ENCODE peak calls at places on chromosomes 5 and 9, in nine cellular contexts. I, A, C, Q, P, Y, D, F and R are unnamed samples.

GRCh38 chr9:104866186-104866585 is 61.8 kb downstream of the ABCA1 start:
- DNase-seq in I (no peak), A (no peak), C (peak; percentile 29), Q (no peak), P (no peak), Y (no peak), D (no peak), F (peak; percentile 11), R (no peak)

GRCh38 chr5:74028406-74028805 is 402.4 kb downstream of the ARHGEF28 start:
- DNase-seq in I (no peak), A (no peak), C (no peak), Q (no peak), P (no peak), Y (peak; percentile 60), D (no peak), F (peak; percentile 69), R (no peak)

GRCh38 chr9:113523421-113524141 is 60.1 kb downstream of the RGS3 start:
- DNase-seq in I (peak; percentile 71), A (peak; percentile 77), C (no peak), Q (no peak), P (no peak), Y (no peak), D (no peak), F (no peak), R (peak; percentile 63)

GRCh38 chr5:163445345-163445744 is 8.0 kb downstream of the CCNG1 start:
- DNase-seq in I (no peak), A (no peak), C (no peak), Q (no peak), P (no peak), Y (no peak), D (no peak), F (no peak), R (no peak)

GRCh38 chr5:76546497-76547102 is 76.6 kb downstream of the F2RL2 start:
- DNase-seq in I (no peak), A (no peak), C (no peak), Q (no peak), P (no peak), Y (no peak), D (no peak), F (no peak), R (no peak)

GRCh38 chr5:6859951-6860638 is 146.9 kb downstream of the TENT4A start:
- DNase-seq in I (no peak), A (no peak), C (no peak), Q (no peak), P (no peak), Y (no peak), D (no peak), F (no peak), R (no peak)

GRCh38 chr5:139232161-139232724 is 34.1 kb upstream of the SIL1 start:
- DNase-seq in I (no peak), A (no peak), C (peak; percentile 41), Q (no peak), P (no peak), Y (no peak), D (no peak), F (no peak), R (no peak)

GRCh38 chr5:177403826-177404640 is 3.6 kb upstream of the PFN3 start:
- DNase-seq in I (peak; percentile 80), A (peak; percentile 85), C (peak; percentile 86), Q (peak; percentile 95), P (peak; percentile 77), Y (peak; percentile 56), D (no peak), F (peak; percentile 83), R (peak; percentile 85)

GRCh38 chr5:139475865-139476651 is 5.3 kb downstream of the SMIM33 start:
- DNase-seq in I (no peak), A (no peak), C (no peak), Q (no peak), P (no peak), Y (no peak), D (no peak), F (no peak), R (no peak)

GRCh38 chr5:58240286-58240685 is 219.6 kb downstream of the PLK2 start:
- DNase-seq in I (no peak), A (no peak), C (peak; percentile 72), Q (no peak), P (no peak), Y (no peak), D (no peak), F (peak; percentile 64), R (no peak)

GRCh38 chr9:104948277-104948676 is 20.3 kb upstream of the ABCA1 start:
- DNase-seq in I (no peak), A (no peak), C (no peak), Q (no peak), P (no peak), Y (no peak), D (no peak), F (peak; percentile 72), R (no peak)

GRCh38 chr5:1057485-1057825 is 48.9 kb downstream of the NKD2 start:
- DNase-seq in I (no peak), A (no peak), C (no peak), Q (no peak), P (no peak), Y (no peak), D (no peak), F (no peak), R (no peak)

GRCh38 chr5:144712090-144712489 is 541.4 kb downstream of the KCTD16 start:
- DNase-seq in I (no peak), A (no peak), C (no peak), Q (peak; percentile 84), P (no peak), Y (no peak), D (no peak), F (no peak), R (no peak)

GRCh38 chr9:130934246-130934645 is 4.8 kb downstream of the FIBCD1 start:
- DNase-seq in I (no peak), A (no peak), C (no peak), Q (no peak), P (no peak), Y (no peak), D (no peak), F (no peak), R (no peak)
- H3K27me3 ChIP-seq in I (peaks cover 24% of the 10 kb centered on the region), A (peaks cover 54% of the 10 kb centered on the region), C (no peaks in the 10 kb centered on the region), Q (no peaks in the 10 kb centered on the region), P (peaks cover 8% of the 10 kb centered on the region), Y (no peaks in the 10 kb centered on the region), D (peaks cover 17% of the 10 kb centered on the region), F (no peaks in the 10 kb centered on the region), R (peaks cover 17% of the 10 kb centered on the region)

GRCh38 chr9:121281614-121282291 is 13.8 kb downstream of the GSN start:
- DNase-seq in I (no peak), A (peak; percentile 90), C (peak; percentile 45), Q (no peak), P (peak; percentile 98), Y (peak; percentile 94), D (no peak), F (peak; percentile 93), R (peak; percentile 95)
- H3K4me1 ChIP-seq in I (no peaks in the 10 kb centered on the region), A (peaks cover 100% of the 10 kb centered on the region), C (peaks cover 97% of the 10 kb centered on the region), Q (peaks cover 19% of the 10 kb centered on the region), P (peaks cover 89% of the 10 kb centered on the region), Y (peaks cover 100% of the 10 kb centered on the region), D (peaks cover 43% of the 10 kb centered on the region), F (peaks cover 64% of the 10 kb centered on the region), R (peaks cover 49% of the 10 kb centered on the region)

GRCh38 chr5:61732376-61732775 is 400.3 kb downstream of the ZSWIM6 start:
- DNase-seq in I (no peak), A (no peak), C (no peak), Q (no peak), P (no peak), Y (no peak), D (no peak), F (no peak), R (no peak)
- H3K27me3 ChIP-seq in I (no peaks in the 10 kb centered on the region), A (no peaks in the 10 kb centered on the region), C (peaks cover 25% of the 10 kb centered on the region), Q (no peaks in the 10 kb centered on the region), P (no peaks in the 10 kb centered on the region), Y (peaks cover 50% of the 10 kb centered on the region), D (no peaks in the 10 kb centered on the region), F (peaks cover 31% of the 10 kb centered on the region), R (no peaks in the 10 kb centered on the region)

DNA sequence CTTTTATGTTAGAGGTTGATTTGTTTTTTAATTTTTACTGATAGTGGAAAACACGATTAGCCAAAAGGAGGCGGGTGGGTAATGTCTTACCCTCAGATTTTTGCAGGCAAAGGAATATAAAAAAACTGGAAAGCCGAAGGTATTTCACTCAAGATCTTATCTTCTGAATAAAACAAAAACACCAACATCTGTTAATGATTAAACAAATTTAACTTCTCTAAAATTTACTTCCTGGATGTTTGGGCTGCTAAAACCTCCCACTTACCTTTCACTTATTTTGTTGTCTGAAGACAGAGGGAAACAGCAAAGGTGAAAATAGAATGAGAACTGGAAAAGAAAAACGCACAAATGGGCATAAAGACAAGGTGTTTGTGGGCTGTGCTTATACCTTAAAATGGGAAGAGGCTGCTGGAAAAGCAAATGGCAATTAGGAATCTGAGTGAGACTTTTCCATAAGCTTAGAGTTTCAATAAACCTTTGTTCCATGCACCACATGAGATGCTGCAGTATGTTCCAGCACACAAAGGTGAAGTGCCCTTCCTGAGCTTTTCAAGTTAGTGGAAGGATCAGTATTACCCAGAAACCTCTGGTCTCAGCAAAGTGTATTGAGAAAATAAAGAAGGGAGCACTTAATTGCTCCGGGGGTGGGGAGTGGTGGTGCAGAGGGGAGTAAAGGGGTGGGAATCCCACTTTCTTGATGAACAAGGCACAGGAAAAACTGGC is 298.3 kb downstream of the BNC2 start:
- DNase-seq in I (no peak), A (no peak), C (peak; percentile 29), Q (no peak), P (no peak), Y (no peak), D (no peak), F (peak; percentile 1), R (peak; percentile 25)
- H3K4me1 ChIP-seq in I (no peaks in the 10 kb centered on the region), A (peaks cover 8% of the 10 kb centered on the region), C (peaks cover 36% of the 10 kb centered on the region), Q (no peaks in the 10 kb centered on the region), P (no peaks in the 10 kb centered on the region), Y (no peaks in the 10 kb centered on the region), D (no peaks in the 10 kb centered on the region), F (peaks cover 25% of the 10 kb centered on the region), R (no peaks in the 10 kb centered on the region)

DNA sequence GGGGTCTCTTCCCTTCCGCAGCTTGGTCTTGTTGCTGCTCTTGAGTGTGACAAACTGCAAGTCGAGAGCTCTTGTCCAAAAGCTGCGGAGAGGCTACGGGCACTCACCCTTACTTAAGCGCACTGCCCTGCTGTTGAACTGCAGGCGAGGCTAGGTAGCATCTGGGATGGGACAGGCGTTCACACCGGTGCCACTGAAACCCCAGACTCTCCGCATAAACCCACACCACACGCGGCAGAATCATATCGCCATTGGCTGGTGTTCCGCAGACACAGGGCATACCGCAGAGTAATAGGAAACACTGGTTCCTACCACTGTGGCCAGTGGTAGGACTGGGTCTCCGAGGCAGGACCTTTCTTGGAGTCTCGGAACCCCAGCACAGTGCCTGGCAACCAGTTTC is 2.2 kb upstream of the NPR3 start:
- DNase-seq in I (no peak), A (no peak), C (no peak), Q (no peak), P (no peak), Y (no peak), D (no peak), F (no peak), R (no peak)
- H3K27me3 ChIP-seq in I (peaks cover 8% of the 10 kb centered on the region), A (no peaks in the 10 kb centered on the region), C (no peaks in the 10 kb centered on the region), Q (no peaks in the 10 kb centered on the region), P (no peaks in the 10 kb centered on the region), Y (no peaks in the 10 kb centered on the region), D (peaks cover 56% of the 10 kb centered on the region), F (peaks cover 16% of the 10 kb centered on the region), R (peaks cover 25% of the 10 kb centered on the region)

DNA sequence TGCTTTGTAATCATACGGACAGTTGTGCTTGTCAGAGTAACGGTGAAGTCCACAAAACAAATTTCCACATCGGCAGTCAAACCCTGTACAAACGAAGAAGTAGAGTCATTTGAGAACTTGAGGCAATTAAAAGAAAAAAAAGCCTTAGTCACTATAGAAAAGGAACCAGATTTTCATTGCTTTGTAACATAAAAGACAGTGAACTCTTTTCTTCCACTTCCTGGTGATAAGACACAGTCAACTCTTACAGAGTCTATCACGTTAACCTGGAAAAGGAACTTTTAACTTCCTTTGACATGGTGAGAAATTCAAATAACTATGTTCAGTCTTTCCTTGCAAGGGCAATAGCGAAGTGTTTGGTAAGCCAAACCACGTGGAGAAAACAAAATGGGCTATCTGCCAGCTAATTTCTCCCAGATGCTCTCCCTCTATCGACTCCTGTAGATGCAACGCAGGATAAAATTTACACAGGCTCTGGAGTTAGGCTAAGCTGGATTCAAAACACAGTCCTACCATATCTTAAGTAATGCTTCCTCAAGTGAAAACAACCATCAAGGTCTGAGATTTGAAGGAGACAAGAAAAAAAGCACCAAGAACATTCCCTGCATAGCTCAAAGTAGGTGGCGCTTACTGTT is 8.9 kb downstream of the ZFAND5 start:
- DNase-seq in I (no peak), A (no peak), C (peak; percentile 54), Q (no peak), P (no peak), Y (no peak), D (no peak), F (no peak), R (no peak)
- H3K4me1 ChIP-seq in I (peaks cover under 1% of the 10 kb centered on the region), A (peaks cover 71% of the 10 kb centered on the region), C (peaks cover 68% of the 10 kb centered on the region), Q (no peaks in the 10 kb centered on the region), P (peaks cover 19% of the 10 kb centered on the region), Y (no peaks in the 10 kb centered on the region), D (no peaks in the 10 kb centered on the region), F (peaks cover 24% of the 10 kb centered on the region), R (peaks cover 20% of the 10 kb centered on the region)